ENCODE peak calls at places on chromosomes 12 and 14, in ten cellular contexts. B is A549, L is neural progenitor cell, A is cardiac muscle cell, E is right atrium auricular region, S is heart left ventricle, H is lower lobe of right lung, C is ovary, Z is transverse colon, P is left ventricle myocardium inferior. R is an unnamed sample.

GRCh38 chr14:91830777-91831176 is 36.6 kb downstream of the TC2N start:
- DNase-seq in B (no peak), C (no peak), P (no peak), E (no peak), S (no peak), A (peak; percentile 13), Z (peak; percentile 63), L (peak; percentile 45), H (peak; percentile 58), R (no peak)

GRCh38 chr14:71240866-71241520 is 333.7 kb downstream of the PCNX1 start:
- DNase-seq in H (no peak), C (no peak), Z (no peak), L (no peak), S (no peak), P (no peak), B (no peak), E (no peak), A (no peak), R (no peak)

GRCh38 chr12:4037747-4038312 is 164.6 kb upstream of the PARP11 start:
- DNase-seq in P (no peak), B (peak; percentile 29), E (no peak), Z (peak; percentile 46), L (peak; percentile 59), S (no peak), A (peak; percentile 57), H (no peak), C (peak; percentile 55), R (peak; percentile 39)

GRCh38 chr12:79006306-79006705 is 141.7 kb downstream of the SYT1 start:
- DNase-seq in L (no peak), P (no peak), B (no peak), E (no peak), Z (no peak), S (no peak), H (no peak), C (no peak), A (no peak), R (peak; percentile 4)

GRCh38 chr14:106838991-106839769 is 1312.8 kb downstream of the TMEM121 start:
- DNase-seq in E (no peak), H (no peak), A (no peak), B (no peak), Z (no peak), P (no peak), L (no peak), S (no peak), C (no peak), R (no peak)

GRCh38 chr12:41932470-41932991 is 212.1 kb downstream of the GXYLT1 start:
- DNase-seq in P (peak; percentile 82), L (peak; percentile 60), A (peak; percentile 57), B (no peak), S (peak; percentile 82), C (peak; percentile 52), H (peak; percentile 82), Z (peak; percentile 28), E (peak; percentile 71), R (peak; percentile 2)

GRCh38 chr12:2395352-2395977 is 342.7 kb downstream of the CACNA1C start:
- DNase-seq in L (peak; percentile 80), Z (peak; percentile 47), S (peak; percentile 42), B (peak; percentile 52), C (no peak), P (peak; percentile 42), H (peak; percentile 67), E (no peak), A (peak; percentile 67), R (peak; percentile 40)

GRCh38 chr12:47773062-47773857 is at the start of gene SLC48A1:
- DNase-seq in S (peak; percentile 80), A (peak; percentile 89), Z (peak; percentile 82), C (peak; percentile 79), L (peak; percentile 93), P (peak; percentile 80), E (no peak), B (peak; percentile 92), H (peak; percentile 85), R (peak; percentile 87)

GRCh38 chr12:65881965-65882413 is 57.7 kb downstream of the HMGA2 start:
- DNase-seq in P (peak; percentile 83), Z (peak; percentile 47), E (peak; percentile 88), C (peak; percentile 81), A (peak; percentile 31), B (no peak), S (peak; percentile 73), L (peak; percentile 54), H (peak; percentile 79), R (no peak)

GRCh38 chr12:70002097-70002911 is 177.3 kb downstream of the MYRFL start:
- DNase-seq in L (no peak), H (no peak), Z (peak; percentile 23), P (peak; percentile 40), B (no peak), C (no peak), S (peak; percentile 32), E (no peak), A (no peak), R (no peak)

GRCh38 chr12:43891856-43892574 is 56.1 kb downstream of the TMEM117 start:
- DNase-seq in H (no peak), Z (no peak), S (no peak), P (no peak), L (no peak), C (no peak), A (no peak), B (no peak), E (no peak), R (peak; percentile 19)

GRCh38 chr12:11822071-11822818 is 172.8 kb downstream of the ETV6 start:
- DNase-seq in H (no peak), S (no peak), A (no peak), Z (peak; percentile 55), B (no peak), C (no peak), E (no peak), P (no peak), L (peak; percentile 74), R (no peak)

GRCh38 chr14:80200093-80200492 is 11.2 kb downstream of the DIO2 start:
- DNase-seq in H (no peak), L (no peak), E (no peak), C (no peak), Z (no peak), B (no peak), S (no peak), A (no peak), P (no peak), R (no peak)

GRCh38 chr12:74021937-74022336 is 515.7 kb upstream of the ATXN7L3B start:
- DNase-seq in C (peak; percentile 20), A (peak; percentile 76), L (peak; percentile 92), B (peak; percentile 22), E (no peak), S (peak; percentile 13), P (peak; percentile 35), H (peak; percentile 48), Z (peak; percentile 9), R (peak; percentile 26)

GRCh38 chr12:75364918-75365317 is 26.0 kb upstream of the GLIPR1L2 start:
- DNase-seq in Z (no peak), P (no peak), C (no peak), H (no peak), S (no peak), E (no peak), A (no peak), B (no peak), L (peak; percentile 13), R (no peak)

DNA sequence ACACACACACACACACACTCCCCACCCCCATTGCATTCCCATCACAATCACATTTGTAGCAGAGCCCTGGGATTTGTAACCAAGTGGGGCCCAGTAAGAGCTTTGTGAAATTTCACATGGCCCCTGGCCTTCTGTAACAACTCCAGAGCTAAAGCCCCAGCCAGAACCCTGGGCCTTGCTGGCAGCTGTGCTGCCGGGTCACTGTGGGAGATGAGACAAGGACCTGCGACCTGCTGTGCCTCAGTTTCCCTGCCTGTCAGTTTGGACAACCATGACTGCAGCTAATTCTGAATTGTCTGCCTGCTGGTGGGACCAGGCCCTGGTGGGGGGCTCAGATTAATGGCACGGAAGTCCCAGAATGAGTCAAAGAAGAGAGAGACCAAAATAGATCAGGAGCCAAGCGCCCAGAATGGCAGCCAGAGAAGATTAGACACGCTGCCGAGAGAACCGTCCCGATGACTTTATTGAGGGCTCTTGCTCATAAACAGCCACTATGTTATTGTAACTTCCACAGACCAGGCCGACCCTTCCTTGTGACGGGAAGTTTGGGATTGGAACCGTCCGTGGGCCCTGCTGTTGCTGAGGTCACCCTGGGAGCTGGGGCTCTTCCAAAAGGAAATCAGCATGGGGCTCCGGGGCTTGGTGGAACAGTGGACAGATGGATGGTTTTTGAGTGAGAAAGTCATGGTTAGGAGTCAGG is 123.1 kb downstream of the ZFP36L1 start:
- DNase-seq in B (no peak), L (no peak), Z (no peak), E (no peak), P (no peak), A (no peak), H (no peak), C (peak; percentile 20), S (peak; percentile 48), R (no peak)
- H3K27ac ChIP-seq in B (peak overlapping the region; percentile 51), L (no peak overlapping the region), Z (peak overlapping the region; percentile 72), E (peak overlapping the region; percentile 80), P (peak overlapping the region; percentile 81), A (no peak overlapping the region), H (peak overlapping the region; percentile 57), C (no peak overlapping the region), S (peak overlapping the region; percentile 67), R (no peak overlapping the region)

DNA sequence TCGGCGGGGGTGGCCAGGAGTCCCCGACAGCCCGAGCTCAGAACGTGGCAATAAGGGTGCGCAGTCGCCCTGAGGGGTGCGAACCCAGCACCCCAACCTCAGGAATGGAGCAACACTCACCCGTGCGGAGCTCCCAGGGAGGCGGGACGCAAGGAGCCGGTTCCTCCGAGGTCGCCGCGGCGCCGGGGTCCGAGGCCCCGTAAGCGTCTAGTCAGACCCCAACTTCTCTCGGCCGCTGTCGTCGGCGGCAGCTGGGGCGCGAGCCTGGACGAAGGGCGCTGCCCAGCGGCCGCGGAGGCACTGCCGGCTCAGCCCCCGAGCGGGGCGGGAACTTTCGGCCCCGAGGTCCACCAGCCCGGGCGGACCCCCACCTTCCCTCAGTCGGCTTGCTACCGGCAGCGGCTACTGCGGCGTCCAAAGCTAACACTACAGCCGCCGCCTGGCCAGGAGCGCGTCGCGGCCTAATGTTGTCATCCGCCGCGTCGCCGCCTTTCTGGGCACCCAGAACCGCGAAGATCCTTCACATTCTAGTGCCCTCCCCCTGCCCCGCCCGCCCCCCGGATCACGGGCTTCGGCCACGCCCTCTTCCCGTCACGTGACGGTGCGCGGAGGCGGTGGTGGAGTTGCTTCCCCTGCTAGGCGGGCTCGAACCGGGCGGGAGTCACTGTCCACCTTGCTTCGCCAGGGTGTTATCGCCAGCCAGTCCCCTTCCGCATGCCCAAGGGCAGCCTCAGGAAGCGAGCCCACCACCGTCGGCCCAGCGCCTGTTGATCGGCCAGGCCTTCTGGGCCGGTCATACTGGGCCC is at the start of gene OSBPL8:
- DNase-seq in S (peak; percentile 97), P (peak; percentile 98), Z (peak; percentile 97), H (peak; percentile 97), C (peak; percentile 94), A (peak; percentile 95), L (peak; percentile 97), B (peak; percentile 80), E (peak; percentile 96), R (peak; percentile 94)
- TF ChIP-seq CTCF in S (peak; percentile 25), P (peak; percentile 45), Z (no peak), H (peak; percentile 36), C (peak; percentile 21), A (peak; percentile 30), L (peak; percentile 23), B (peak; percentile 36), E (peak; percentile 65), R (peak; percentile 18)

GRCh38 chr14:23063601-23064000 is 6.3 kb upstream of the CDH24 start:
- DNase-seq in P (no peak), C (no peak), Z (no peak), S (no peak), B (no peak), A (no peak), L (no peak), E (no peak), H (no peak), R (no peak)
- H3K27ac ChIP-seq in P (no peak overlapping the region), C (no peak overlapping the region), Z (no peak overlapping the region), S (no peak overlapping the region), B (no peak overlapping the region), A (peak overlapping the region; percentile 37), L (peak overlapping the region; percentile 54), E (no peak overlapping the region), H (no peak overlapping the region), R (peak overlapping the region; percentile 56)

GRCh38 chr12:19181666-19182426 is 52.3 kb downstream of the PLEKHA5 start:
- DNase-seq in H (no peak), Z (no peak), A (no peak), S (no peak), P (no peak), L (no peak), B (no peak), C (no peak), E (no peak), R (no peak)
- TF ChIP-seq CTCF in H (no peak), Z (no peak), A (peak; percentile 25), S (no peak), P (no peak), L (peak; percentile 12), B (peak; percentile 45), C (no peak), E (peak; percentile 41), R (no peak)

R was measured in RWPE1.